ENCODE peak calls at places on chromosomes 7 and 10, in eight cellular contexts. One of them, this sample, is unnamed.

GRCh38 chr10:103672345-103672744 is 178.8 kb downstream of the NEURL1 start:
- DNase-seq in right lobe of liver: no peak
- DNase-seq in H54: no peak
- DNase-seq in heart left ventricle: no peak
- DNase-seq in HCT116: no peak
- DNase-seq in A549: no peak
- DNase-seq in lower leg skin: no peak
- DNase-seq in testis: no peak
- DNase-seq in this sample: no peak

GRCh38 chr10:33122014-33122788 is 164.2 kb upstream of the ITGB1 start:
- DNase-seq in right lobe of liver: no peak
- DNase-seq in H54: no peak
- DNase-seq in heart left ventricle: no peak
- DNase-seq in HCT116: no peak
- DNase-seq in A549: peak; percentile 29
- DNase-seq in lower leg skin: peak; percentile 28
- DNase-seq in testis: no peak
- DNase-seq in this sample: no peak

GRCh38 chr7:93821463-93821862 is 69.1 kb downstream of the TFPI2 start:
- DNase-seq in right lobe of liver: no peak
- DNase-seq in H54: no peak
- DNase-seq in heart left ventricle: no peak
- DNase-seq in HCT116: no peak
- DNase-seq in A549: no peak
- DNase-seq in lower leg skin: no peak
- DNase-seq in testis: no peak
- DNase-seq in this sample: no peak

GRCh38 chr10:93115661-93116383 is 42.1 kb downstream of the CYP26A1 start:
- DNase-seq in right lobe of liver: peak; percentile 67
- DNase-seq in H54: peak; percentile 76
- DNase-seq in heart left ventricle: peak; percentile 55
- DNase-seq in HCT116: peak; percentile 74
- DNase-seq in A549: peak; percentile 65
- DNase-seq in lower leg skin: no peak
- DNase-seq in testis: peak; percentile 79
- DNase-seq in this sample: peak; percentile 42

GRCh38 chr10:14378387-14378960 is 47.8 kb upstream of the FRMD4A start:
- DNase-seq in right lobe of liver: no peak
- DNase-seq in H54: no peak
- DNase-seq in heart left ventricle: no peak
- DNase-seq in HCT116: no peak
- DNase-seq in A549: peak; percentile 19
- DNase-seq in lower leg skin: no peak
- DNase-seq in testis: no peak
- DNase-seq in this sample: no peak

GRCh38 chr10:114304017-114304565 is 65.0 kb downstream of the VWA2 start:
- DNase-seq in right lobe of liver: no peak
- DNase-seq in H54: peak; percentile 51
- DNase-seq in heart left ventricle: peak; percentile 82
- DNase-seq in HCT116: peak; percentile 85
- DNase-seq in A549: peak; percentile 80
- DNase-seq in lower leg skin: peak; percentile 94
- DNase-seq in testis: peak; percentile 91
- DNase-seq in this sample: no peak

GRCh38 chr10:116186273-116186672 is 86.7 kb downstream of the GFRA1 start:
- DNase-seq in right lobe of liver: no peak
- DNase-seq in H54: no peak
- DNase-seq in heart left ventricle: no peak
- DNase-seq in HCT116: no peak
- DNase-seq in A549: no peak
- DNase-seq in lower leg skin: no peak
- DNase-seq in testis: no peak
- DNase-seq in this sample: no peak

GRCh38 chr10:71234970-71235681 is 22.8 kb downstream of the UNC5B start:
- DNase-seq in right lobe of liver: no peak
- DNase-seq in H54: no peak
- DNase-seq in heart left ventricle: peak; percentile 82
- DNase-seq in HCT116: no peak
- DNase-seq in A549: no peak
- DNase-seq in lower leg skin: no peak
- DNase-seq in testis: peak; percentile 38
- DNase-seq in this sample: no peak

GRCh38 chr10:108427081-108427480 is 1262.6 kb upstream of the SORCS1 start:
- DNase-seq in right lobe of liver: no peak
- DNase-seq in H54: no peak
- DNase-seq in heart left ventricle: no peak
- DNase-seq in HCT116: no peak
- DNase-seq in A549: no peak
- DNase-seq in lower leg skin: no peak
- DNase-seq in testis: no peak
- DNase-seq in this sample: no peak

GRCh38 chr7:77316219-77316978 is 99.8 kb downstream of the GSAP start:
- DNase-seq in right lobe of liver: no peak
- DNase-seq in H54: no peak
- DNase-seq in heart left ventricle: no peak
- DNase-seq in HCT116: no peak
- DNase-seq in A549: no peak
- DNase-seq in lower leg skin: no peak
- DNase-seq in testis: no peak
- DNase-seq in this sample: no peak

GRCh38 chr10:77587424-77587806 is 50.2 kb downstream of the KCNMA1 start:
- DNase-seq in right lobe of liver: no peak
- DNase-seq in H54: no peak
- DNase-seq in heart left ventricle: no peak
- DNase-seq in HCT116: no peak
- DNase-seq in A549: no peak
- DNase-seq in lower leg skin: no peak
- DNase-seq in testis: no peak
- DNase-seq in this sample: no peak

GRCh38 chr10:6239213-6239991 is 36.7 kb downstream of the PFKFB3 start:
- DNase-seq in right lobe of liver: no peak
- DNase-seq in H54: peak; percentile 91
- DNase-seq in heart left ventricle: peak; percentile 56
- DNase-seq in HCT116: peak; percentile 91
- DNase-seq in A549: peak; percentile 98
- DNase-seq in lower leg skin: peak; percentile 62
- DNase-seq in testis: no peak
- DNase-seq in this sample: no peak

GRCh38 chr10:114272696-114273095 is 33.6 kb downstream of the VWA2 start:
- DNase-seq in right lobe of liver: no peak
- DNase-seq in H54: no peak
- DNase-seq in heart left ventricle: no peak
- DNase-seq in HCT116: no peak
- DNase-seq in A549: no peak
- DNase-seq in lower leg skin: peak; percentile 70
- DNase-seq in testis: no peak
- DNase-seq in this sample: no peak

GRCh38 chr7:123784263-123784662 is 35.5 kb upstream of the WASL start:
- DNase-seq in right lobe of liver: no peak
- DNase-seq in H54: no peak
- DNase-seq in heart left ventricle: no peak
- DNase-seq in HCT116: no peak
- DNase-seq in A549: no peak
- DNase-seq in lower leg skin: no peak
- DNase-seq in testis: no peak
- DNase-seq in this sample: no peak

DNA sequence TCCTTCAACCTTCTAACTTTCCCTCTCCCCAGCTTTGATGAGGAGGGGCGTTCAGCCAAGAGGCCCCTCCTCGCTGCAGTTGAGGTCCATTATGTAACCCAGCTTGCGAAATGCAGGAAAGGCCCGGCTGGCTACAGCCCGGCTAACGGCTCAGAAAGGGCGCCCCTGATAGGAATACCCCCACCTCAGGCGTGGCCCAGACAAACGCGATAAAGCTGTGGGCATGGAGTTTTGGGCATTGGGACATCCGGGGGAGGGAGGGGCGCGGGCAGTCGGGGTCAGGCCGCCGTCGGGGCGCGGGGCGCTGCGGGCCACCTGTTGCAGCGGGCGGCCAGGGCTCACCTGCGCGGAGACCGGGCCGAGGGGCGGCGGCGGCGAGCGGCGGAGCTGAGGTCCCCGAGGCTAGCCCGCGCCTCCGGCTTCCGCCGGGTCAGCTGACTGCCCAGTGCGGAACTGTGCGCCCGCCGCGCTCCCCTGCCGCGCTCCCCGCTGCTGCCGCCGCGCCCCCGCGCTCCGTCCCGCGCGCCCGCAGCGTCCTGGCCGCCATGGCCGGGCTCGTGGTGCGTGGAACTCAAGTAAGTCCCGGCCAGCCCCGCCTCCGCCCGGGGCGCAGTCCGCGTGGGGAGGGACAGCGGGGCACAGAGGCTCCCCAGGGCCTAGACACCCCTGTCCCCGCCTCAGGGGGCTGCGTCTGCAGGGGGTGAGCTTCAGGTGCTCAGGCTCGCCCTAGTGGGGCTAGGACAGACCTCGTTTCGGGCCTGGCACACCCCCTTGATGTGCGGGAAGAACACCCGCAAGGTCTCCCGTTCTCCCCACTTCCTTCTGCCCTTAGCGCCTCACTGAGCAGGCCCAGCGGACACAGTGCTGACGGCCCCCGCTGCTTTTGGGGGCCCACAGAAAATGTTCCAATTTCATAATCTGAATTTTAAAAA is at the start of gene LRMDA:
- DNase-seq in right lobe of liver: peak; percentile 80
- DNase-seq in H54: no peak
- DNase-seq in heart left ventricle: peak; percentile 46
- DNase-seq in HCT116: no peak
- DNase-seq in A549: peak; percentile 22
- DNase-seq in lower leg skin: peak; percentile 91
- DNase-seq in testis: peak; percentile 66
- DNase-seq in this sample: no peak
- TF ChIP-seq POLR2A in right lobe of liver: peak; percentile 72
- TF ChIP-seq POLR2A in H54: no peak
- TF ChIP-seq POLR2A in heart left ventricle: no peak
- TF ChIP-seq POLR2A in HCT116: no peak
- TF ChIP-seq POLR2A in A549: no peak
- TF ChIP-seq POLR2A in lower leg skin: no peak
- TF ChIP-seq POLR2A in testis: no peak
- TF ChIP-seq POLR2A in this sample: no peak

DNA sequence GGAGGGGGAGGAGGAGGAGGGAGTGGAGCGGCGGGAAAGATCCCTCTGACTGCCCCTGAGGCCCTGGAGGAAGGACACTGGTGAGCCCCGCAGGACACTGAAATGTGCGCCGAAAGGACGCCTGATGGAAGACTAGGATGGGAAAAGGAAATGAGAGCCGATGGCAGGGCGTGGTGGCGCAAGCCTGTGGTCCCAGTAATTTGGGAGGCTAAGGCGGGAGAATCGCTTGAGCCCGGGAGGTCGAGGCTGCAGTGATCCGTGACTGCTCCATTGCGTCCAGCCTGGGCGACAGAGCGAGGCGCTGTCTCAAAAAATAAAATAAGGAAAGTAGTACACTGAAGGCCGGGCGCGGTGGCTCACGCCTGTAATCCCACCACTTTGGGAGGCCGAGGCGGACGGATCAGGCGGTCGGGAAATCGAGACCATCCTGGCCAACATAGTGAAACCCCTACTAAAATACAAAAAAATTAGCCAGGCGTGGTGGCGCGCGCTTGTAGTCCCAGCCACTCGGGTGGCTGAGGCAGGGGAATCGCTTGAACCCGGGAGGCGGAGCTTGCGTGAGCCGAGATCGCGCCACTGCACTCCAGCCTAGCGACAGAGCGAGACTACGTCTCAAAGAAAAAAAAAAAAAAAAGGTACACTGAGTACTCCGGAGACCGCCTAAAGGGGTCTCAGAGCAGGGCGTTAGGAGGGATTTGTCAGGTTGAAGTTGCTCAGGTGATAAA is 561 bp upstream of the HNRNPF start:
- DNase-seq in right lobe of liver: peak; percentile 66
- DNase-seq in H54: no peak
- DNase-seq in heart left ventricle: peak; percentile 35
- DNase-seq in HCT116: no peak
- DNase-seq in A549: peak; percentile 59
- DNase-seq in lower leg skin: no peak
- DNase-seq in testis: peak; percentile 43
- DNase-seq in this sample: no peak
- TF ChIP-seq POLR2A in right lobe of liver: no peak
- TF ChIP-seq POLR2A in H54: no peak
- TF ChIP-seq POLR2A in heart left ventricle: no peak
- TF ChIP-seq POLR2A in HCT116: peak; percentile 60
- TF ChIP-seq POLR2A in A549: peak; percentile 44
- TF ChIP-seq POLR2A in lower leg skin: no peak
- TF ChIP-seq POLR2A in testis: no peak
- TF ChIP-seq POLR2A in this sample: no peak

DNA sequence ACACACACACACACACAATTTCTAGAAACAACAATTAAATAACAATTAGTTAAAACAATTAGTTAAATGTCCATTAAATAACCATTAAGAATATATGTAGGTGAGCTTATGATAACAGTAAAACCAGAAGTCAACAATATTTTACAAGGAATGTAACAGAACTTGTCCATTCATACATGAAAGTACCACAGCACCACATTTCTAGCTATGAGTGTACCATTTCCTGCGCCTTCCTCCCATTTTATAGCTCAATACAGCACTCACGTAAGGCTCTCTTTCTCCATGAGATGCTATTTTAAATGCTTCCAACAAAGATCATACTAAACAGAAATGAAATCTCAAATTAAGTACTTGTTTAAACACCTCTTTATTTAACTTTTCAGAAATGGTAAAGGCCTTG is 367.3 kb upstream of the ZWINT start:
- DNase-seq in right lobe of liver: no peak
- DNase-seq in H54: no peak
- DNase-seq in heart left ventricle: no peak
- DNase-seq in HCT116: no peak
- DNase-seq in A549: no peak
- DNase-seq in lower leg skin: no peak
- DNase-seq in testis: no peak
- DNase-seq in this sample: no peak
- TF ChIP-seq POLR2A in right lobe of liver: no peak
- TF ChIP-seq POLR2A in H54: no peak
- TF ChIP-seq POLR2A in heart left ventricle: no peak
- TF ChIP-seq POLR2A in HCT116: no peak
- TF ChIP-seq POLR2A in A549: no peak
- TF ChIP-seq POLR2A in lower leg skin: no peak
- TF ChIP-seq POLR2A in testis: no peak
- TF ChIP-seq POLR2A in this sample: no peak

DNA sequence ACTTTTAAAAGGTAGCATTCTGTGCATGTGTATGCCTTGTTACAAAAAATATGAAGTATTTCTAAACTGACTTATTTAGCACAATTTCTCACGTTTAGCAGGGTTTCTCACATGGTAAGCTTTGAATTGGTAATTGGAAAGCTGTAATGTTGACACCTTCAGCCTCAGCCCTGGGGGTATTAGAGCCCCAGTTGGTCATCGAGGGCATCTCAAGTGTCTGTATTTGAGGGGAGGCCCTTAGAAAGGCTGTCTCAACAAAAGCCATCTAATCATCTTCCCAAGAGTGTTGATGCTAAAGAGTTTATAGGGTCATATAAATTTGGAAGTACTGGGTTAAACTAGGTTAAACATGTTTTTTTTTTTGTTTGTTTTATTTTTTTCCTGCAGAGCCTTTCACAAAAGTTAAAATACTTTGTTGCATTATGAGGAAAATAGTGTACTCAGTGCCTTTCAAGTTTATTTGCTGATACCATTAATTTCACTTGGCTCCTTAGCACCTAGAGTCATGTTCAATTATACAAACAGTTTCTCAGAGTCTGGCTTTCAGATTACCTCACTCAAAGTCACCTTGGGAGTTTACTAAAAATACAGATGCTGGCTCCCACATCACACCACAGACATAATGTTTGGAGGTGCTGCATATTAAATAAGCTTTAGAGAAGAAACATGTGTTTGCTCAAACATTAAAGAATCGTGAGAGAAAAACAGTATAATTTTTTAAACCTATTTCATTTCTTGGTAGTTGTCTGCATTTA is 134.1 kb downstream of the CD36 start:
- DNase-seq in right lobe of liver: no peak
- DNase-seq in H54: no peak
- DNase-seq in heart left ventricle: no peak
- DNase-seq in HCT116: no peak
- DNase-seq in A549: no peak
- DNase-seq in lower leg skin: no peak
- DNase-seq in testis: no peak
- DNase-seq in this sample: no peak
- TF ChIP-seq POLR2A in right lobe of liver: no peak
- TF ChIP-seq POLR2A in H54: no peak
- TF ChIP-seq POLR2A in heart left ventricle: no peak
- TF ChIP-seq POLR2A in HCT116: no peak
- TF ChIP-seq POLR2A in A549: no peak
- TF ChIP-seq POLR2A in lower leg skin: no peak
- TF ChIP-seq POLR2A in testis: no peak
- TF ChIP-seq POLR2A in this sample: no peak

This sample was measured in vagina.